ENCODE peak calls at places on chromosomes 5 and 9, in seven cellular contexts. W is HTR-8/SVneo, A is smooth muscle cell of the brain vasculature, P is cardiac fibroblast, O is GF-D8, Y is ecto neural progenitor cell, Z is left cardiac atrium. X is an unnamed sample.

GRCh38 chr5:112210430-112211005 is 208.6 kb downstream of the EPB41L4A start:
- DNase-seq in W (peak), A (peak), P (peak), O (no peak), Y (peak), Z (peak), X (peak)

GRCh38 chr9:70228098-70228497 is 30.7 kb upstream of the SMC5 start:
- DNase-seq in W (no peak), A (no peak), P (no peak), O (no peak), Y (no peak), Z (no peak), X (no peak)

GRCh38 chr5:111743521-111743920 is 13.5 kb downstream of the NREP start:
- DNase-seq in W (no peak), A (no peak), P (no peak), O (no peak), Y (no peak), Z (no peak), X (no peak)

GRCh38 chr5:143516249-143516648 is 112.8 kb upstream of the NR3C1 start:
- DNase-seq in W (no peak), A (no peak), P (no peak), O (no peak), Y (no peak), Z (no peak), X (no peak)

GRCh38 chr9:35664531-35665470 is at the start of gene ARHGEF39:
- DNase-seq in W (peak), A (no peak), P (peak), O (peak), Y (peak), Z (peak), X (peak)

GRCh38 chr5:113199122-113199905 is 222.7 kb downstream of the DCP2 start:
- DNase-seq in W (no peak), A (no peak), P (peak), O (no peak), Y (no peak), Z (no peak), X (no peak)

GRCh38 chr9:37800631-37801286 is at the start of gene DCAF10:
- DNase-seq in W (peak), A (peak), P (peak), O (peak), Y (peak), Z (peak), X (peak)

GRCh38 chr5:21918451-21918850 is 934.7 kb downstream of the CDH12 start:
- DNase-seq in W (no peak), A (no peak), P (no peak), O (no peak), Y (no peak), Z (no peak), X (no peak)

GRCh38 chr5:175596818-175597217 is 61.1 kb upstream of the HRH2 start:
- DNase-seq in W (no peak), A (no peak), P (no peak), O (no peak), Y (no peak), Z (no peak), X (no peak)